ENCODE peak calls at places on chromosomes 7 and 10, in nine cellular contexts. O is cardiac fibroblast, B is WTC11, G is fibroblast of pulmonary artery, V is A549, C is upper lobe of left lung, R is cardiac muscle cell, D is progenitor cell of endocrine pancreas, M is AG10803. A is an unnamed sample.
A peak's percentile ranks its signal among the peaks of the same experiment; 100 is the strongest.

GRCh38 chr7:33804261-33804660 is 101.1 kb upstream of the BMPER start:
- DNase-seq in O (no peak), B (no peak), G (no peak), V (no peak), C (no peak), R (no peak), D (no peak), M (no peak), A (no peak)

GRCh38 chr10:84534168-84534567 is 205.8 kb downstream of the CCSER2 start:
- DNase-seq in O (no peak), B (peak; percentile 24), G (no peak), V (no peak), C (no peak), R (no peak), D (no peak), M (no peak), A (no peak)

GRCh38 chr7:135342887-135343286 is 109.2 kb downstream of the STRA8 start:
- DNase-seq in O (no peak), B (no peak), G (no peak), V (no peak), C (no peak), R (peak; percentile 26), D (no peak), M (no peak), A (no peak)

GRCh38 chr7:107890493-107890961 is 456 bp upstream of the DLD start:
- DNase-seq in O (no peak), B (no peak), G (no peak), V (no peak), C (no peak), R (no peak), D (no peak), M (no peak), A (no peak)

GRCh38 chr10:17214991-17215781 is 12.9 kb upstream of the VIM start:
- DNase-seq in O (peak; percentile 98), B (no peak), G (peak; percentile 79), V (peak; percentile 75), C (no peak), R (peak; percentile 98), D (no peak), M (peak; percentile 99), A (no peak)

GRCh38 chr7:134908289-134908688 is 78.0 kb upstream of the AGBL3 start:
- DNase-seq in O (peak; percentile 71), B (no peak), G (no peak), V (no peak), C (no peak), R (no peak), D (no peak), M (peak; percentile 62), A (no peak)

GRCh38 chr7:114663502-114663901 is 248.9 kb downstream of the FOXP2 start:
- DNase-seq in O (no peak), B (no peak), G (peak; percentile 58), V (peak; percentile 51), C (no peak), R (peak; percentile 61), D (no peak), M (peak; percentile 24), A (no peak)

GRCh38 chr10:27695088-27695487 is 50.5 kb downstream of the MKX start:
- DNase-seq in O (no peak), B (no peak), G (no peak), V (no peak), C (no peak), R (no peak), D (no peak), M (peak; percentile 17), A (no peak)

GRCh38 chr10:22682237-22683192 is 31.9 kb downstream of the PIP4K2A start:
- DNase-seq in O (peak; percentile 73), B (no peak), G (peak; percentile 76), V (peak; percentile 53), C (no peak), R (peak; percentile 72), D (no peak), M (peak; percentile 40), A (peak; percentile 41)

GRCh38 chr7:75982306-75983064 is 11.9 kb downstream of the TMEM120A start:
- DNase-seq in O (no peak), B (no peak), G (no peak), V (no peak), C (no peak), R (no peak), D (no peak), M (no peak), A (no peak)

GRCh38 chr7:26153246-26153822 is 1.3 kb downstream of the NFE2L3 start:
- DNase-seq in O (no peak), B (no peak), G (no peak), V (no peak), C (no peak), R (no peak), D (no peak), M (no peak), A (no peak)

GRCh38 chr10:66747451-66747850 is 178.4 kb upstream of the LRRTM3 start:
- DNase-seq in O (peak; percentile 92), B (no peak), G (peak; percentile 78), V (no peak), C (no peak), R (peak; percentile 77), D (no peak), M (peak; percentile 72), A (peak; percentile 76)

GRCh38 chr10:124002391-124003069 is 90.9 kb downstream of the CHST15 start:
- DNase-seq in O (no peak), B (no peak), G (no peak), V (no peak), C (peak; percentile 14), R (no peak), D (no peak), M (no peak), A (no peak)

GRCh38 chr10:114749014-114749413 is 72.6 kb upstream of the FHIP2A start:
- DNase-seq in O (no peak), B (no peak), G (peak; percentile 6), V (no peak), C (peak; percentile 45), R (peak; percentile 18), D (no peak), M (no peak), A (no peak)

GRCh38 chr7:143387156-143387975 is 6.2 kb downstream of the ZYX start:
- DNase-seq in O (peak; percentile 24), B (peak; percentile 44), G (no peak), V (peak; percentile 37), C (no peak), R (peak; percentile 18), D (no peak), M (no peak), A (no peak)

GRCh38 chr7:73515184-73515583 is 6.9 kb downstream of the BAZ1B start:
- DNase-seq in O (no peak), B (no peak), G (no peak), V (peak; percentile 19), C (no peak), R (no peak), D (no peak), M (no peak), A (no peak)

GRCh38 chr7:43636093-43636492 is 53.2 kb downstream of the STK17A start:
- DNase-seq in O (peak; percentile 68), B (no peak), G (peak; percentile 71), V (peak; percentile 10), C (peak; percentile 72), R (peak; percentile 59), D (no peak), M (no peak), A (no peak)

GRCh38 chr7:103466814-103467213 is 20.8 kb upstream of the SLC26A5 start:
- DNase-seq in O (no peak), B (no peak), G (no peak), V (no peak), C (no peak), R (no peak), D (no peak), M (no peak), A (no peak)

GRCh38 chr7:25759748-25760147 is 392.2 kb upstream of the NFE2L3 start:
- DNase-seq in O (no peak), B (peak; percentile 19), G (no peak), V (no peak), C (no peak), R (no peak), D (no peak), M (no peak), A (no peak)

GRCh38 chr7:50205011-50205410 is 99.5 kb upstream of the IKZF1 start:
- DNase-seq in O (no peak), B (peak; percentile 24), G (no peak), V (no peak), C (no peak), R (no peak), D (no peak), M (no peak), A (no peak)

GRCh38 chr10:114783686-114784085 is 37.9 kb upstream of the FHIP2A start:
- DNase-seq in O (no peak), B (no peak), G (no peak), V (no peak), C (no peak), R (no peak), D (no peak), M (no peak), A (no peak)

GRCh38 chr10:96228408-96229019 is 42.9 kb downstream of the BLNK start:
- DNase-seq in O (no peak), B (no peak), G (no peak), V (no peak), C (no peak), R (no peak), D (no peak), M (no peak), A (no peak)

DNA sequence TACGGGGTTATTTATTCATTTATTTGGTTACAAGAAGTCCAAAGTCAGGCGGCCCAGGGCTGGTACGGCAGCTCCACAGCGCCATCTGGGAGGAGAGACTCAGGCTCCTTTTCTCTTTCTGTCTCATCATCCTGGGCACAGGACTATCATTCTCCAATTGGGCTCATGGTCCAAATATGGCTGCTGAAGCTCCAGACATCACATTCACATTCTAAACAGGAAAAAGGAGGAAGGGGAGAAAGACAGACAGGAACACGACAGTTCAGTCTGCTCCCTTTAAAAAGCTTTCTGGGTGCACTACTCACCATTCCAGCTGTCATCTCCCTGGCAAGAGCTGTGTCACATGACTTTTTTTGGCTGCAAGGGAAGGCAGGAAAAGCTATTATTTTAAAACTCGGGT is 74.4 kb upstream of the PDZD8 start:
- DNase-seq in O (no peak), B (peak; percentile 38), G (no peak), V (peak; percentile 30), C (no peak), R (no peak), D (no peak), M (no peak), A (no peak)
- TF ChIP-seq CTCF in O (peak; percentile 14), B (no peak), G (peak; percentile 9), V (peak; percentile 29), C (no peak), R (peak; percentile 26), D (no peak), M (peak; percentile 21), A (no peak)

GRCh38 chr7:141974831-141975230 is 1.3 kb upstream of the TAS2R38 start:
- DNase-seq in O (peak; percentile 49), B (peak; percentile 48), G (no peak), V (peak; percentile 63), C (no peak), R (no peak), D (no peak), M (no peak), A (no peak)
- TF ChIP-seq CTCF in O (peak; percentile 18), B (no peak), G (no peak), V (peak; percentile 70), C (no peak), R (no peak), D (peak; percentile 66), M (peak; percentile 8), A (peak; percentile 52)

GRCh38 chr7:81709836-81710235 is 60.0 kb downstream of the HGF start:
- DNase-seq in O (no peak), B (no peak), G (no peak), V (peak; percentile 57), C (no peak), R (no peak), D (no peak), M (no peak), A (no peak)
- TF ChIP-seq CTCF in O (no peak), B (no peak), G (no peak), V (no peak), C (no peak), R (no peak), D (no peak), M (no peak), A (no peak)

GRCh38 chr10:24575462-24576002 is 148.2 kb downstream of the ARHGAP21 start:
- DNase-seq in O (no peak), B (no peak), G (no peak), V (no peak), C (no peak), R (no peak), D (no peak), M (no peak), A (no peak)
- TF ChIP-seq CTCF in O (no peak), B (no peak), G (no peak), V (no peak), C (no peak), R (no peak), D (no peak), M (no peak), A (no peak)